ENCODE peak calls at places on chromosomes 16 and 17, in eight cellular contexts. One of them, this sample, is unnamed.

GRCh38 chr16:261031-261691 is 14.6 kb downstream of the RGS11 start:
- DNase-seq in activated CD4-positive, alpha-beta T cell treated with anti-CD3 and anti-CD28 coated beads for 48 hours: no peak
- DNase-seq in naive thymus-derived CD8-positive, alpha-beta T cell: no peak
- DNase-seq in NCI-H1417: no peak
- DNase-seq in T follicular helper cell: no peak
- DNase-seq in stimulated activated CD8-positive, alpha-beta memory T cell treated with anti-CD3 and anti-CD28 coated beads, Interleukin-15, amount 100 ng/mL, for 24 hours: no peak
- DNase-seq in LoVo: no peak
- DNase-seq in stimulated activated CD4-positive, alpha-beta T cell treated with anti-CD3 and anti-CD28 coated beads, Interleukin-15, amount 100 ng/mL, for 24 hours: no peak
- DNase-seq in this sample: no peak

GRCh38 chr17:19354123-19354522 is 8.4 kb downstream of the B9D1 start:
- DNase-seq in activated CD4-positive, alpha-beta T cell treated with anti-CD3 and anti-CD28 coated beads for 48 hours: no peak
- DNase-seq in naive thymus-derived CD8-positive, alpha-beta T cell: no peak
- DNase-seq in NCI-H1417: no peak
- DNase-seq in T follicular helper cell: no peak
- DNase-seq in stimulated activated CD8-positive, alpha-beta memory T cell treated with anti-CD3 and anti-CD28 coated beads, Interleukin-15, amount 100 ng/mL, for 24 hours: no peak
- DNase-seq in LoVo: no peak
- DNase-seq in stimulated activated CD4-positive, alpha-beta T cell treated with anti-CD3 and anti-CD28 coated beads, Interleukin-15, amount 100 ng/mL, for 24 hours: no peak
- DNase-seq in this sample: peak

GRCh38 chr17:42819939-42820535 is 4.0 kb downstream of the BECN1 start:
- DNase-seq in activated CD4-positive, alpha-beta T cell treated with anti-CD3 and anti-CD28 coated beads for 48 hours: peak
- DNase-seq in naive thymus-derived CD8-positive, alpha-beta T cell: peak
- DNase-seq in NCI-H1417: peak
- DNase-seq in T follicular helper cell: peak
- DNase-seq in stimulated activated CD8-positive, alpha-beta memory T cell treated with anti-CD3 and anti-CD28 coated beads, Interleukin-15, amount 100 ng/mL, for 24 hours: peak
- DNase-seq in LoVo: peak
- DNase-seq in stimulated activated CD4-positive, alpha-beta T cell treated with anti-CD3 and anti-CD28 coated beads, Interleukin-15, amount 100 ng/mL, for 24 hours: peak
- DNase-seq in this sample: peak

GRCh38 chr17:69179227-69179952 is 37.7 kb upstream of the ABCA6 start:
- DNase-seq in activated CD4-positive, alpha-beta T cell treated with anti-CD3 and anti-CD28 coated beads for 48 hours: no peak
- DNase-seq in naive thymus-derived CD8-positive, alpha-beta T cell: no peak
- DNase-seq in NCI-H1417: no peak
- DNase-seq in T follicular helper cell: no peak
- DNase-seq in stimulated activated CD8-positive, alpha-beta memory T cell treated with anti-CD3 and anti-CD28 coated beads, Interleukin-15, amount 100 ng/mL, for 24 hours: no peak
- DNase-seq in LoVo: no peak
- DNase-seq in stimulated activated CD4-positive, alpha-beta T cell treated with anti-CD3 and anti-CD28 coated beads, Interleukin-15, amount 100 ng/mL, for 24 hours: no peak
- DNase-seq in this sample: no peak

GRCh38 chr17:1577186-1577585 is 14.6 kb upstream of the PITPNA start:
- DNase-seq in activated CD4-positive, alpha-beta T cell treated with anti-CD3 and anti-CD28 coated beads for 48 hours: no peak
- DNase-seq in naive thymus-derived CD8-positive, alpha-beta T cell: no peak
- DNase-seq in NCI-H1417: no peak
- DNase-seq in T follicular helper cell: no peak
- DNase-seq in stimulated activated CD8-positive, alpha-beta memory T cell treated with anti-CD3 and anti-CD28 coated beads, Interleukin-15, amount 100 ng/mL, for 24 hours: no peak
- DNase-seq in LoVo: no peak
- DNase-seq in stimulated activated CD4-positive, alpha-beta T cell treated with anti-CD3 and anti-CD28 coated beads, Interleukin-15, amount 100 ng/mL, for 24 hours: no peak
- DNase-seq in this sample: peak

GRCh38 chr16:57822861-57823260 is 20.6 kb upstream of the KIFC3 start:
- DNase-seq in activated CD4-positive, alpha-beta T cell treated with anti-CD3 and anti-CD28 coated beads for 48 hours: no peak
- DNase-seq in naive thymus-derived CD8-positive, alpha-beta T cell: no peak
- DNase-seq in NCI-H1417: no peak
- DNase-seq in T follicular helper cell: no peak
- DNase-seq in stimulated activated CD8-positive, alpha-beta memory T cell treated with anti-CD3 and anti-CD28 coated beads, Interleukin-15, amount 100 ng/mL, for 24 hours: no peak
- DNase-seq in LoVo: no peak
- DNase-seq in stimulated activated CD4-positive, alpha-beta T cell treated with anti-CD3 and anti-CD28 coated beads, Interleukin-15, amount 100 ng/mL, for 24 hours: no peak
- DNase-seq in this sample: no peak

GRCh38 chr17:76969598-76970172 is 101.5 kb downstream of the MGAT5B start:
- DNase-seq in activated CD4-positive, alpha-beta T cell treated with anti-CD3 and anti-CD28 coated beads for 48 hours: peak
- DNase-seq in naive thymus-derived CD8-positive, alpha-beta T cell: no peak
- DNase-seq in NCI-H1417: peak
- DNase-seq in T follicular helper cell: no peak
- DNase-seq in stimulated activated CD8-positive, alpha-beta memory T cell treated with anti-CD3 and anti-CD28 coated beads, Interleukin-15, amount 100 ng/mL, for 24 hours: no peak
- DNase-seq in LoVo: no peak
- DNase-seq in stimulated activated CD4-positive, alpha-beta T cell treated with anti-CD3 and anti-CD28 coated beads, Interleukin-15, amount 100 ng/mL, for 24 hours: peak
- DNase-seq in this sample: peak

GRCh38 chr17:70661342-70662222 is 492.2 kb downstream of the KCNJ2 start:
- DNase-seq in activated CD4-positive, alpha-beta T cell treated with anti-CD3 and anti-CD28 coated beads for 48 hours: no peak
- DNase-seq in naive thymus-derived CD8-positive, alpha-beta T cell: no peak
- DNase-seq in NCI-H1417: peak
- DNase-seq in T follicular helper cell: no peak
- DNase-seq in stimulated activated CD8-positive, alpha-beta memory T cell treated with anti-CD3 and anti-CD28 coated beads, Interleukin-15, amount 100 ng/mL, for 24 hours: no peak
- DNase-seq in LoVo: peak
- DNase-seq in stimulated activated CD4-positive, alpha-beta T cell treated with anti-CD3 and anti-CD28 coated beads, Interleukin-15, amount 100 ng/mL, for 24 hours: no peak
- DNase-seq in this sample: peak

GRCh38 chr16:63426275-63426870 is 1390.1 kb upstream of the CDH8 start:
- DNase-seq in activated CD4-positive, alpha-beta T cell treated with anti-CD3 and anti-CD28 coated beads for 48 hours: no peak
- DNase-seq in naive thymus-derived CD8-positive, alpha-beta T cell: no peak
- DNase-seq in NCI-H1417: no peak
- DNase-seq in T follicular helper cell: no peak
- DNase-seq in stimulated activated CD8-positive, alpha-beta memory T cell treated with anti-CD3 and anti-CD28 coated beads, Interleukin-15, amount 100 ng/mL, for 24 hours: no peak
- DNase-seq in LoVo: no peak
- DNase-seq in stimulated activated CD4-positive, alpha-beta T cell treated with anti-CD3 and anti-CD28 coated beads, Interleukin-15, amount 100 ng/mL, for 24 hours: no peak
- DNase-seq in this sample: no peak

GRCh38 chr17:52128721-52129120 is 29.8 kb downstream of the CA10 start:
- DNase-seq in activated CD4-positive, alpha-beta T cell treated with anti-CD3 and anti-CD28 coated beads for 48 hours: no peak
- DNase-seq in naive thymus-derived CD8-positive, alpha-beta T cell: no peak
- DNase-seq in NCI-H1417: no peak
- DNase-seq in T follicular helper cell: no peak
- DNase-seq in stimulated activated CD8-positive, alpha-beta memory T cell treated with anti-CD3 and anti-CD28 coated beads, Interleukin-15, amount 100 ng/mL, for 24 hours: no peak
- DNase-seq in LoVo: no peak
- DNase-seq in stimulated activated CD4-positive, alpha-beta T cell treated with anti-CD3 and anti-CD28 coated beads, Interleukin-15, amount 100 ng/mL, for 24 hours: no peak
- DNase-seq in this sample: no peak

GRCh38 chr16:67909056-67909742 is 16.1 kb downstream of the PSKH1 start:
- DNase-seq in activated CD4-positive, alpha-beta T cell treated with anti-CD3 and anti-CD28 coated beads for 48 hours: no peak
- DNase-seq in naive thymus-derived CD8-positive, alpha-beta T cell: no peak
- DNase-seq in NCI-H1417: no peak
- DNase-seq in T follicular helper cell: no peak
- DNase-seq in stimulated activated CD8-positive, alpha-beta memory T cell treated with anti-CD3 and anti-CD28 coated beads, Interleukin-15, amount 100 ng/mL, for 24 hours: no peak
- DNase-seq in LoVo: no peak
- DNase-seq in stimulated activated CD4-positive, alpha-beta T cell treated with anti-CD3 and anti-CD28 coated beads, Interleukin-15, amount 100 ng/mL, for 24 hours: no peak
- DNase-seq in this sample: no peak

GRCh38 chr16:30921748-30922419 is 1.5 kb upstream of the FBXL19 start:
- DNase-seq in activated CD4-positive, alpha-beta T cell treated with anti-CD3 and anti-CD28 coated beads for 48 hours: peak
- DNase-seq in naive thymus-derived CD8-positive, alpha-beta T cell: peak
- DNase-seq in NCI-H1417: peak
- DNase-seq in T follicular helper cell: peak
- DNase-seq in stimulated activated CD8-positive, alpha-beta memory T cell treated with anti-CD3 and anti-CD28 coated beads, Interleukin-15, amount 100 ng/mL, for 24 hours: peak
- DNase-seq in LoVo: peak
- DNase-seq in stimulated activated CD4-positive, alpha-beta T cell treated with anti-CD3 and anti-CD28 coated beads, Interleukin-15, amount 100 ng/mL, for 24 hours: peak
- DNase-seq in this sample: peak

GRCh38 chr16:73027655-73028220 is 20.2 kb downstream of the ZFHX3 start:
- DNase-seq in activated CD4-positive, alpha-beta T cell treated with anti-CD3 and anti-CD28 coated beads for 48 hours: no peak
- DNase-seq in naive thymus-derived CD8-positive, alpha-beta T cell: no peak
- DNase-seq in NCI-H1417: no peak
- DNase-seq in T follicular helper cell: no peak
- DNase-seq in stimulated activated CD8-positive, alpha-beta memory T cell treated with anti-CD3 and anti-CD28 coated beads, Interleukin-15, amount 100 ng/mL, for 24 hours: no peak
- DNase-seq in LoVo: no peak
- DNase-seq in stimulated activated CD4-positive, alpha-beta T cell treated with anti-CD3 and anti-CD28 coated beads, Interleukin-15, amount 100 ng/mL, for 24 hours: no peak
- DNase-seq in this sample: no peak

GRCh38 chr17:30520436-30520835 is 43.2 kb downstream of the GOSR1 start:
- DNase-seq in activated CD4-positive, alpha-beta T cell treated with anti-CD3 and anti-CD28 coated beads for 48 hours: no peak
- DNase-seq in naive thymus-derived CD8-positive, alpha-beta T cell: no peak
- DNase-seq in NCI-H1417: no peak
- DNase-seq in T follicular helper cell: no peak
- DNase-seq in stimulated activated CD8-positive, alpha-beta memory T cell treated with anti-CD3 and anti-CD28 coated beads, Interleukin-15, amount 100 ng/mL, for 24 hours: no peak
- DNase-seq in LoVo: no peak
- DNase-seq in stimulated activated CD4-positive, alpha-beta T cell treated with anti-CD3 and anti-CD28 coated beads, Interleukin-15, amount 100 ng/mL, for 24 hours: no peak
- DNase-seq in this sample: peak

GRCh38 chr16:7107436-7107835 is 225.2 kb upstream of the RBFOX1 start:
- DNase-seq in activated CD4-positive, alpha-beta T cell treated with anti-CD3 and anti-CD28 coated beads for 48 hours: no peak
- DNase-seq in naive thymus-derived CD8-positive, alpha-beta T cell: no peak
- DNase-seq in NCI-H1417: no peak
- DNase-seq in T follicular helper cell: no peak
- DNase-seq in stimulated activated CD8-positive, alpha-beta memory T cell treated with anti-CD3 and anti-CD28 coated beads, Interleukin-15, amount 100 ng/mL, for 24 hours: no peak
- DNase-seq in LoVo: no peak
- DNase-seq in stimulated activated CD4-positive, alpha-beta T cell treated with anti-CD3 and anti-CD28 coated beads, Interleukin-15, amount 100 ng/mL, for 24 hours: no peak
- DNase-seq in this sample: no peak

GRCh38 chr16:22282254-22282892 is 14.8 kb upstream of the POLR3E start:
- DNase-seq in activated CD4-positive, alpha-beta T cell treated with anti-CD3 and anti-CD28 coated beads for 48 hours: no peak
- DNase-seq in naive thymus-derived CD8-positive, alpha-beta T cell: no peak
- DNase-seq in NCI-H1417: no peak
- DNase-seq in T follicular helper cell: no peak
- DNase-seq in stimulated activated CD8-positive, alpha-beta memory T cell treated with anti-CD3 and anti-CD28 coated beads, Interleukin-15, amount 100 ng/mL, for 24 hours: no peak
- DNase-seq in LoVo: no peak
- DNase-seq in stimulated activated CD4-positive, alpha-beta T cell treated with anti-CD3 and anti-CD28 coated beads, Interleukin-15, amount 100 ng/mL, for 24 hours: no peak
- DNase-seq in this sample: no peak

GRCh38 chr17:59680314-59680713 is 26.9 kb downstream of the PTRH2 start:
- DNase-seq in activated CD4-positive, alpha-beta T cell treated with anti-CD3 and anti-CD28 coated beads for 48 hours: no peak
- DNase-seq in naive thymus-derived CD8-positive, alpha-beta T cell: no peak
- DNase-seq in NCI-H1417: no peak
- DNase-seq in T follicular helper cell: no peak
- DNase-seq in stimulated activated CD8-positive, alpha-beta memory T cell treated with anti-CD3 and anti-CD28 coated beads, Interleukin-15, amount 100 ng/mL, for 24 hours: no peak
- DNase-seq in LoVo: no peak
- DNase-seq in stimulated activated CD4-positive, alpha-beta T cell treated with anti-CD3 and anti-CD28 coated beads, Interleukin-15, amount 100 ng/mL, for 24 hours: no peak
- DNase-seq in this sample: no peak

GRCh38 chr16:30758988-30759461 is 2.8 kb downstream of the CFAP119 start:
- DNase-seq in activated CD4-positive, alpha-beta T cell treated with anti-CD3 and anti-CD28 coated beads for 48 hours: no peak
- DNase-seq in naive thymus-derived CD8-positive, alpha-beta T cell: no peak
- DNase-seq in NCI-H1417: no peak
- DNase-seq in T follicular helper cell: no peak
- DNase-seq in stimulated activated CD8-positive, alpha-beta memory T cell treated with anti-CD3 and anti-CD28 coated beads, Interleukin-15, amount 100 ng/mL, for 24 hours: no peak
- DNase-seq in LoVo: no peak
- DNase-seq in stimulated activated CD4-positive, alpha-beta T cell treated with anti-CD3 and anti-CD28 coated beads, Interleukin-15, amount 100 ng/mL, for 24 hours: no peak
- DNase-seq in this sample: no peak

GRCh38 chr17:57365420-57365819 is 109.1 kb downstream of the MSI2 start:
- DNase-seq in activated CD4-positive, alpha-beta T cell treated with anti-CD3 and anti-CD28 coated beads for 48 hours: no peak
- DNase-seq in naive thymus-derived CD8-positive, alpha-beta T cell: no peak
- DNase-seq in NCI-H1417: no peak
- DNase-seq in T follicular helper cell: no peak
- DNase-seq in stimulated activated CD8-positive, alpha-beta memory T cell treated with anti-CD3 and anti-CD28 coated beads, Interleukin-15, amount 100 ng/mL, for 24 hours: no peak
- DNase-seq in LoVo: no peak
- DNase-seq in stimulated activated CD4-positive, alpha-beta T cell treated with anti-CD3 and anti-CD28 coated beads, Interleukin-15, amount 100 ng/mL, for 24 hours: no peak
- DNase-seq in this sample: no peak

GRCh38 chr16:89828870-89829629 is 775 bp downstream of the SPIRE2 start:
- DNase-seq in activated CD4-positive, alpha-beta T cell treated with anti-CD3 and anti-CD28 coated beads for 48 hours: no peak
- DNase-seq in naive thymus-derived CD8-positive, alpha-beta T cell: no peak
- DNase-seq in NCI-H1417: peak
- DNase-seq in T follicular helper cell: no peak
- DNase-seq in stimulated activated CD8-positive, alpha-beta memory T cell treated with anti-CD3 and anti-CD28 coated beads, Interleukin-15, amount 100 ng/mL, for 24 hours: no peak
- DNase-seq in LoVo: no peak
- DNase-seq in stimulated activated CD4-positive, alpha-beta T cell treated with anti-CD3 and anti-CD28 coated beads, Interleukin-15, amount 100 ng/mL, for 24 hours: no peak
- DNase-seq in this sample: no peak

GRCh38 chr16:87461466-87461975 is 31.3 kb downstream of the ZCCHC14 start:
- DNase-seq in activated CD4-positive, alpha-beta T cell treated with anti-CD3 and anti-CD28 coated beads for 48 hours: peak
- DNase-seq in naive thymus-derived CD8-positive, alpha-beta T cell: no peak
- DNase-seq in NCI-H1417: peak
- DNase-seq in T follicular helper cell: no peak
- DNase-seq in stimulated activated CD8-positive, alpha-beta memory T cell treated with anti-CD3 and anti-CD28 coated beads, Interleukin-15, amount 100 ng/mL, for 24 hours: no peak
- DNase-seq in LoVo: peak
- DNase-seq in stimulated activated CD4-positive, alpha-beta T cell treated with anti-CD3 and anti-CD28 coated beads, Interleukin-15, amount 100 ng/mL, for 24 hours: peak
- DNase-seq in this sample: peak

GRCh38 chr17:13385481-13385907 is 216.2 kb downstream of the HS3ST3A1 start:
- DNase-seq in activated CD4-positive, alpha-beta T cell treated with anti-CD3 and anti-CD28 coated beads for 48 hours: no peak
- DNase-seq in naive thymus-derived CD8-positive, alpha-beta T cell: no peak
- DNase-seq in NCI-H1417: no peak
- DNase-seq in T follicular helper cell: no peak
- DNase-seq in stimulated activated CD8-positive, alpha-beta memory T cell treated with anti-CD3 and anti-CD28 coated beads, Interleukin-15, amount 100 ng/mL, for 24 hours: no peak
- DNase-seq in LoVo: no peak
- DNase-seq in stimulated activated CD4-positive, alpha-beta T cell treated with anti-CD3 and anti-CD28 coated beads, Interleukin-15, amount 100 ng/mL, for 24 hours: no peak
- DNase-seq in this sample: no peak

GRCh38 chr16:1050466-1050865 is 22.1 kb upstream of the SSTR5 start:
- DNase-seq in activated CD4-positive, alpha-beta T cell treated with anti-CD3 and anti-CD28 coated beads for 48 hours: no peak
- DNase-seq in naive thymus-derived CD8-positive, alpha-beta T cell: no peak
- DNase-seq in NCI-H1417: no peak
- DNase-seq in T follicular helper cell: no peak
- DNase-seq in stimulated activated CD8-positive, alpha-beta memory T cell treated with anti-CD3 and anti-CD28 coated beads, Interleukin-15, amount 100 ng/mL, for 24 hours: no peak
- DNase-seq in LoVo: no peak
- DNase-seq in stimulated activated CD4-positive, alpha-beta T cell treated with anti-CD3 and anti-CD28 coated beads, Interleukin-15, amount 100 ng/mL, for 24 hours: no peak
- DNase-seq in this sample: no peak

GRCh38 chr16:13136896-13137295 is 235.5 kb downstream of the SHISA9 start:
- DNase-seq in activated CD4-positive, alpha-beta T cell treated with anti-CD3 and anti-CD28 coated beads for 48 hours: no peak
- DNase-seq in naive thymus-derived CD8-positive, alpha-beta T cell: no peak
- DNase-seq in NCI-H1417: no peak
- DNase-seq in T follicular helper cell: no peak
- DNase-seq in stimulated activated CD8-positive, alpha-beta memory T cell treated with anti-CD3 and anti-CD28 coated beads, Interleukin-15, amount 100 ng/mL, for 24 hours: no peak
- DNase-seq in LoVo: no peak
- DNase-seq in stimulated activated CD4-positive, alpha-beta T cell treated with anti-CD3 and anti-CD28 coated beads, Interleukin-15, amount 100 ng/mL, for 24 hours: no peak
- DNase-seq in this sample: no peak

GRCh38 chr17:81911277-81911961 is at the start of gene PCYT2:
- DNase-seq in activated CD4-positive, alpha-beta T cell treated with anti-CD3 and anti-CD28 coated beads for 48 hours: peak
- DNase-seq in naive thymus-derived CD8-positive, alpha-beta T cell: peak
- DNase-seq in NCI-H1417: peak
- DNase-seq in T follicular helper cell: peak
- DNase-seq in stimulated activated CD8-positive, alpha-beta memory T cell treated with anti-CD3 and anti-CD28 coated beads, Interleukin-15, amount 100 ng/mL, for 24 hours: peak
- DNase-seq in LoVo: peak
- DNase-seq in stimulated activated CD4-positive, alpha-beta T cell treated with anti-CD3 and anti-CD28 coated beads, Interleukin-15, amount 100 ng/mL, for 24 hours: peak
- DNase-seq in this sample: peak

This sample was measured in myocyte.